ENCODE peak calls at places on chromosomes 2 and 18, in nine cellular contexts. One of them, this sample, is unnamed.

GRCh38 chr18:79935499-79935898 is 16.0 kb downstream of the SLC66A2 start:
- DNase-seq in activated naive CD4-positive, alpha-beta T cell treated with anti-CD3 and anti-CD28 coated beads, Interleukin-2, amount 50 U/mL, for 72 hours: no peak
- DNase-seq in type B pancreatic cell: no peak
- DNase-seq in GM19239: no peak
- DNase-seq in activated T-helper 1 cell treated with Interleukin-2 at 50 U/mL for 16 hours: no peak
- DNase-seq in NCI-H1436: no peak
- DNase-seq in RPMI7951: no peak
- DNase-seq in LHCN-M2: no peak
- DNase-seq in NCI-H345: no peak
- DNase-seq in this sample: no peak

GRCh38 chr2:217835931-217836881 is 166.6 kb downstream of the TNS1 start:
- DNase-seq in activated naive CD4-positive, alpha-beta T cell treated with anti-CD3 and anti-CD28 coated beads, Interleukin-2, amount 50 U/mL, for 72 hours: no peak
- DNase-seq in type B pancreatic cell: no peak
- DNase-seq in GM19239: no peak
- DNase-seq in activated T-helper 1 cell treated with Interleukin-2 at 50 U/mL for 16 hours: no peak
- DNase-seq in NCI-H1436: no peak
- DNase-seq in RPMI7951: peak
- DNase-seq in LHCN-M2: peak
- DNase-seq in NCI-H345: no peak
- DNase-seq in this sample: no peak

GRCh38 chr2:95049088-95049955 is 23.8 kb downstream of the MAL start:
- DNase-seq in activated naive CD4-positive, alpha-beta T cell treated with anti-CD3 and anti-CD28 coated beads, Interleukin-2, amount 50 U/mL, for 72 hours: no peak
- DNase-seq in type B pancreatic cell: no peak
- DNase-seq in GM19239: no peak
- DNase-seq in activated T-helper 1 cell treated with Interleukin-2 at 50 U/mL for 16 hours: no peak
- DNase-seq in NCI-H1436: no peak
- DNase-seq in RPMI7951: no peak
- DNase-seq in LHCN-M2: no peak
- DNase-seq in NCI-H345: no peak
- DNase-seq in this sample: no peak

GRCh38 chr2:45237850-45238542 is 228.7 kb upstream of the SIX2 start:
- DNase-seq in activated naive CD4-positive, alpha-beta T cell treated with anti-CD3 and anti-CD28 coated beads, Interleukin-2, amount 50 U/mL, for 72 hours: no peak
- DNase-seq in type B pancreatic cell: no peak
- DNase-seq in GM19239: no peak
- DNase-seq in activated T-helper 1 cell treated with Interleukin-2 at 50 U/mL for 16 hours: no peak
- DNase-seq in NCI-H1436: no peak
- DNase-seq in RPMI7951: peak
- DNase-seq in LHCN-M2: peak
- DNase-seq in NCI-H345: no peak
- DNase-seq in this sample: no peak

GRCh38 chr2:119424284-119425118 is 7.2 kb upstream of the TMEM37 start:
- DNase-seq in activated naive CD4-positive, alpha-beta T cell treated with anti-CD3 and anti-CD28 coated beads, Interleukin-2, amount 50 U/mL, for 72 hours: no peak
- DNase-seq in type B pancreatic cell: no peak
- DNase-seq in GM19239: no peak
- DNase-seq in activated T-helper 1 cell treated with Interleukin-2 at 50 U/mL for 16 hours: no peak
- DNase-seq in NCI-H1436: no peak
- DNase-seq in RPMI7951: no peak
- DNase-seq in LHCN-M2: no peak
- DNase-seq in NCI-H345: no peak
- DNase-seq in this sample: no peak

GRCh38 chr2:97005353-97005752 is 19.0 kb upstream of the FAM178B start:
- DNase-seq in activated naive CD4-positive, alpha-beta T cell treated with anti-CD3 and anti-CD28 coated beads, Interleukin-2, amount 50 U/mL, for 72 hours: no peak
- DNase-seq in type B pancreatic cell: no peak
- DNase-seq in GM19239: no peak
- DNase-seq in activated T-helper 1 cell treated with Interleukin-2 at 50 U/mL for 16 hours: no peak
- DNase-seq in NCI-H1436: peak
- DNase-seq in RPMI7951: peak
- DNase-seq in LHCN-M2: peak
- DNase-seq in NCI-H345: no peak
- DNase-seq in this sample: no peak

GRCh38 chr2:239853706-239854327 is 171.3 kb downstream of the NDUFA10 start:
- DNase-seq in activated naive CD4-positive, alpha-beta T cell treated with anti-CD3 and anti-CD28 coated beads, Interleukin-2, amount 50 U/mL, for 72 hours: no peak
- DNase-seq in type B pancreatic cell: no peak
- DNase-seq in GM19239: no peak
- DNase-seq in activated T-helper 1 cell treated with Interleukin-2 at 50 U/mL for 16 hours: no peak
- DNase-seq in NCI-H1436: no peak
- DNase-seq in RPMI7951: no peak
- DNase-seq in LHCN-M2: no peak
- DNase-seq in NCI-H345: no peak
- DNase-seq in this sample: no peak

GRCh38 chr18:78973357-78974083 is 6.1 kb upstream of the SALL3 start:
- DNase-seq in activated naive CD4-positive, alpha-beta T cell treated with anti-CD3 and anti-CD28 coated beads, Interleukin-2, amount 50 U/mL, for 72 hours: no peak
- DNase-seq in type B pancreatic cell: no peak
- DNase-seq in GM19239: no peak
- DNase-seq in activated T-helper 1 cell treated with Interleukin-2 at 50 U/mL for 16 hours: no peak
- DNase-seq in NCI-H1436: no peak
- DNase-seq in RPMI7951: no peak
- DNase-seq in LHCN-M2: no peak
- DNase-seq in NCI-H345: no peak
- DNase-seq in this sample: no peak

GRCh38 chr2:74653985-74654882 is at the start of gene SEMA4F:
- DNase-seq in activated naive CD4-positive, alpha-beta T cell treated with anti-CD3 and anti-CD28 coated beads, Interleukin-2, amount 50 U/mL, for 72 hours: peak
- DNase-seq in type B pancreatic cell: peak
- DNase-seq in GM19239: peak
- DNase-seq in activated T-helper 1 cell treated with Interleukin-2 at 50 U/mL for 16 hours: peak
- DNase-seq in NCI-H1436: peak
- DNase-seq in RPMI7951: peak
- DNase-seq in LHCN-M2: peak
- DNase-seq in NCI-H345: peak
- DNase-seq in this sample: peak

GRCh38 chr2:44121899-44122298 is 46.8 kb upstream of the PPM1B start:
- DNase-seq in activated naive CD4-positive, alpha-beta T cell treated with anti-CD3 and anti-CD28 coated beads, Interleukin-2, amount 50 U/mL, for 72 hours: no peak
- DNase-seq in type B pancreatic cell: no peak
- DNase-seq in GM19239: no peak
- DNase-seq in activated T-helper 1 cell treated with Interleukin-2 at 50 U/mL for 16 hours: no peak
- DNase-seq in NCI-H1436: no peak
- DNase-seq in RPMI7951: no peak
- DNase-seq in LHCN-M2: no peak
- DNase-seq in NCI-H345: no peak
- DNase-seq in this sample: no peak

GRCh38 chr2:239186958-239187357 is 213.9 kb downstream of the HDAC4 start:
- DNase-seq in activated naive CD4-positive, alpha-beta T cell treated with anti-CD3 and anti-CD28 coated beads, Interleukin-2, amount 50 U/mL, for 72 hours: no peak
- DNase-seq in type B pancreatic cell: peak
- DNase-seq in GM19239: no peak
- DNase-seq in activated T-helper 1 cell treated with Interleukin-2 at 50 U/mL for 16 hours: no peak
- DNase-seq in NCI-H1436: no peak
- DNase-seq in RPMI7951: no peak
- DNase-seq in LHCN-M2: no peak
- DNase-seq in NCI-H345: peak
- DNase-seq in this sample: no peak

GRCh38 chr2:47038656-47039501 is 116.2 kb downstream of the STPG4 start:
- DNase-seq in activated naive CD4-positive, alpha-beta T cell treated with anti-CD3 and anti-CD28 coated beads, Interleukin-2, amount 50 U/mL, for 72 hours: no peak
- DNase-seq in type B pancreatic cell: no peak
- DNase-seq in GM19239: peak
- DNase-seq in activated T-helper 1 cell treated with Interleukin-2 at 50 U/mL for 16 hours: no peak
- DNase-seq in NCI-H1436: no peak
- DNase-seq in RPMI7951: no peak
- DNase-seq in LHCN-M2: no peak
- DNase-seq in NCI-H345: no peak
- DNase-seq in this sample: no peak

GRCh38 chr18:55406374-55407045 is 181.5 kb downstream of the TCF4 start:
- DNase-seq in activated naive CD4-positive, alpha-beta T cell treated with anti-CD3 and anti-CD28 coated beads, Interleukin-2, amount 50 U/mL, for 72 hours: no peak
- DNase-seq in type B pancreatic cell: no peak
- DNase-seq in GM19239: no peak
- DNase-seq in activated T-helper 1 cell treated with Interleukin-2 at 50 U/mL for 16 hours: no peak
- DNase-seq in NCI-H1436: no peak
- DNase-seq in RPMI7951: no peak
- DNase-seq in LHCN-M2: peak
- DNase-seq in NCI-H345: peak
- DNase-seq in this sample: peak

GRCh38 chr2:40103590-40103989 is 324.5 kb upstream of the THUMPD2 start:
- DNase-seq in activated naive CD4-positive, alpha-beta T cell treated with anti-CD3 and anti-CD28 coated beads, Interleukin-2, amount 50 U/mL, for 72 hours: no peak
- DNase-seq in type B pancreatic cell: no peak
- DNase-seq in GM19239: no peak
- DNase-seq in activated T-helper 1 cell treated with Interleukin-2 at 50 U/mL for 16 hours: no peak
- DNase-seq in NCI-H1436: no peak
- DNase-seq in RPMI7951: peak
- DNase-seq in LHCN-M2: peak
- DNase-seq in NCI-H345: no peak
- DNase-seq in this sample: no peak

GRCh38 chr2:144415381-144415780 is 104.5 kb downstream of the ZEB2 start:
- DNase-seq in activated naive CD4-positive, alpha-beta T cell treated with anti-CD3 and anti-CD28 coated beads, Interleukin-2, amount 50 U/mL, for 72 hours: no peak
- DNase-seq in type B pancreatic cell: no peak
- DNase-seq in GM19239: no peak
- DNase-seq in activated T-helper 1 cell treated with Interleukin-2 at 50 U/mL for 16 hours: no peak
- DNase-seq in NCI-H1436: no peak
- DNase-seq in RPMI7951: no peak
- DNase-seq in LHCN-M2: no peak
- DNase-seq in NCI-H345: no peak
- DNase-seq in this sample: no peak

GRCh38 chr2:149611100-149611820 is 23.7 kb upstream of the MMADHC start:
- DNase-seq in activated naive CD4-positive, alpha-beta T cell treated with anti-CD3 and anti-CD28 coated beads, Interleukin-2, amount 50 U/mL, for 72 hours: no peak
- DNase-seq in type B pancreatic cell: no peak
- DNase-seq in GM19239: no peak
- DNase-seq in activated T-helper 1 cell treated with Interleukin-2 at 50 U/mL for 16 hours: no peak
- DNase-seq in NCI-H1436: peak
- DNase-seq in RPMI7951: no peak
- DNase-seq in LHCN-M2: peak
- DNase-seq in NCI-H345: peak
- DNase-seq in this sample: no peak

GRCh38 chr2:27421660-27422250 is 6.7 kb upstream of the NRBP1 start:
- DNase-seq in activated naive CD4-positive, alpha-beta T cell treated with anti-CD3 and anti-CD28 coated beads, Interleukin-2, amount 50 U/mL, for 72 hours: no peak
- DNase-seq in type B pancreatic cell: no peak
- DNase-seq in GM19239: no peak
- DNase-seq in activated T-helper 1 cell treated with Interleukin-2 at 50 U/mL for 16 hours: no peak
- DNase-seq in NCI-H1436: no peak
- DNase-seq in RPMI7951: no peak
- DNase-seq in LHCN-M2: no peak
- DNase-seq in NCI-H345: no peak
- DNase-seq in this sample: no peak

GRCh38 chr18:67966224-67966623 is 449.7 kb upstream of the DSEL start:
- DNase-seq in activated naive CD4-positive, alpha-beta T cell treated with anti-CD3 and anti-CD28 coated beads, Interleukin-2, amount 50 U/mL, for 72 hours: no peak
- DNase-seq in type B pancreatic cell: no peak
- DNase-seq in GM19239: no peak
- DNase-seq in activated T-helper 1 cell treated with Interleukin-2 at 50 U/mL for 16 hours: no peak
- DNase-seq in NCI-H1436: no peak
- DNase-seq in RPMI7951: no peak
- DNase-seq in LHCN-M2: no peak
- DNase-seq in NCI-H345: no peak
- DNase-seq in this sample: no peak

GRCh38 chr2:7794916-7795315 is 877.7 kb downstream of the RNF144A start:
- DNase-seq in activated naive CD4-positive, alpha-beta T cell treated with anti-CD3 and anti-CD28 coated beads, Interleukin-2, amount 50 U/mL, for 72 hours: no peak
- DNase-seq in type B pancreatic cell: no peak
- DNase-seq in GM19239: no peak
- DNase-seq in activated T-helper 1 cell treated with Interleukin-2 at 50 U/mL for 16 hours: no peak
- DNase-seq in NCI-H1436: no peak
- DNase-seq in RPMI7951: no peak
- DNase-seq in LHCN-M2: no peak
- DNase-seq in NCI-H345: peak
- DNase-seq in this sample: no peak

GRCh38 chr2:163248321-163249090 is 409.9 kb upstream of the KCNH7 start:
- DNase-seq in activated naive CD4-positive, alpha-beta T cell treated with anti-CD3 and anti-CD28 coated beads, Interleukin-2, amount 50 U/mL, for 72 hours: no peak
- DNase-seq in type B pancreatic cell: no peak
- DNase-seq in GM19239: no peak
- DNase-seq in activated T-helper 1 cell treated with Interleukin-2 at 50 U/mL for 16 hours: no peak
- DNase-seq in NCI-H1436: no peak
- DNase-seq in RPMI7951: no peak
- DNase-seq in LHCN-M2: no peak
- DNase-seq in NCI-H345: no peak
- DNase-seq in this sample: no peak

GRCh38 chr2:88919087-88919738 is 227.7 kb downstream of the RPIA start:
- DNase-seq in activated naive CD4-positive, alpha-beta T cell treated with anti-CD3 and anti-CD28 coated beads, Interleukin-2, amount 50 U/mL, for 72 hours: no peak
- DNase-seq in type B pancreatic cell: no peak
- DNase-seq in GM19239: no peak
- DNase-seq in activated T-helper 1 cell treated with Interleukin-2 at 50 U/mL for 16 hours: no peak
- DNase-seq in NCI-H1436: no peak
- DNase-seq in RPMI7951: peak
- DNase-seq in LHCN-M2: peak
- DNase-seq in NCI-H345: no peak
- DNase-seq in this sample: no peak

GRCh38 chr18:37564796-37565137 is 831 bp downstream of the CELF4 start:
- DNase-seq in activated naive CD4-positive, alpha-beta T cell treated with anti-CD3 and anti-CD28 coated beads, Interleukin-2, amount 50 U/mL, for 72 hours: no peak
- DNase-seq in type B pancreatic cell: peak
- DNase-seq in GM19239: no peak
- DNase-seq in activated T-helper 1 cell treated with Interleukin-2 at 50 U/mL for 16 hours: no peak
- DNase-seq in NCI-H1436: no peak
- DNase-seq in RPMI7951: peak
- DNase-seq in LHCN-M2: peak
- DNase-seq in NCI-H345: peak
- DNase-seq in this sample: no peak

GRCh38 chr2:55743583-55743982 is 49.9 kb upstream of the PNPT1 start:
- DNase-seq in activated naive CD4-positive, alpha-beta T cell treated with anti-CD3 and anti-CD28 coated beads, Interleukin-2, amount 50 U/mL, for 72 hours: no peak
- DNase-seq in type B pancreatic cell: no peak
- DNase-seq in GM19239: no peak
- DNase-seq in activated T-helper 1 cell treated with Interleukin-2 at 50 U/mL for 16 hours: no peak
- DNase-seq in NCI-H1436: no peak
- DNase-seq in RPMI7951: peak
- DNase-seq in LHCN-M2: peak
- DNase-seq in NCI-H345: no peak
- DNase-seq in this sample: no peak

GRCh38 chr2:135819211-135819610 is 17.8 kb downstream of the LCT start:
- DNase-seq in activated naive CD4-positive, alpha-beta T cell treated with anti-CD3 and anti-CD28 coated beads, Interleukin-2, amount 50 U/mL, for 72 hours: no peak
- DNase-seq in type B pancreatic cell: no peak
- DNase-seq in GM19239: no peak
- DNase-seq in activated T-helper 1 cell treated with Interleukin-2 at 50 U/mL for 16 hours: no peak
- DNase-seq in NCI-H1436: peak
- DNase-seq in RPMI7951: peak
- DNase-seq in LHCN-M2: peak
- DNase-seq in NCI-H345: no peak
- DNase-seq in this sample: no peak

This sample was measured in cerebellar nuclear complex.